ENCODE peak calls at places on chromosomes 5 and 9, in six cellular contexts. U is activated effector memory CD4-positive, alpha-beta T cell treated with anti-CD3 and anti-CD28 coated beads, Interleukin-2, amount 50 U/mL, for 16 hours; O is head of caudate nucleus; J is endothelial cell; W is anterior cingulate cortex; X is GM12865. B is an unnamed sample.

GRCh38 chr9:99039388-99040182 is 65.3 kb upstream of the TGFBR1 start:
- DNase-seq in X (no peak), J (no peak), W (no peak), O (no peak), U (no peak), B (no peak)

GRCh38 chr5:173056783-173057061 is 570 bp downstream of the CREBRF start:
- DNase-seq in X (no peak), J (peak), U (no peak), O (no peak), W (no peak), B (no peak)

GRCh38 chr9:129487658-129488483 is 133.0 kb downstream of the C9orf50 start:
- DNase-seq in X (no peak), J (no peak), O (peak), W (peak), U (no peak), B (peak)

GRCh38 chr9:71767421-71768321 is 642 bp downstream of the CEMIP2 start:
- DNase-seq in U (peak), J (peak), O (peak), X (no peak), W (no peak), B (no peak)

GRCh38 chr9:135410831-135411473 is 68.6 kb upstream of the PPP1R26 start:
- DNase-seq in W (no peak), O (no peak), X (no peak), U (no peak), J (no peak), B (no peak)

GRCh38 chr9:119092125-119092524 is 277.1 kb downstream of the BRINP1 start:
- DNase-seq in U (no peak), O (no peak), X (no peak), J (no peak), W (no peak), B (no peak)

GRCh38 chr9:129256959-129257713 is 79.1 kb upstream of the IER5L start:
- DNase-seq in J (no peak), W (no peak), X (no peak), U (peak), O (no peak), B (no peak)

GRCh38 chr9:35659340-35659739 is 1.2 kb downstream of the CCDC107 start:
- DNase-seq in U (no peak), W (no peak), O (no peak), X (peak), J (no peak), B (no peak)

GRCh38 chr5:91219141-91219802 is 163.8 kb downstream of the ARRDC3 start:
- DNase-seq in J (no peak), W (no peak), X (no peak), U (no peak), O (no peak), B (no peak)

GRCh38 chr9:93089481-93089991 is 6.5 kb upstream of the CARD19 start:
- DNase-seq in U (peak), X (no peak), W (no peak), J (no peak), O (no peak), B (no peak)

GRCh38 chr9:4740373-4740622 is 704 bp downstream of the AK3 start:
- DNase-seq in J (no peak), W (no peak), O (no peak), X (no peak), U (no peak), B (no peak)

GRCh38 chr5:1299961-1300360 is 5.1 kb upstream of the TERT start:
- DNase-seq in U (no peak), O (no peak), X (no peak), W (no peak), J (no peak), B (no peak)

GRCh38 chr5:10615693-10616092 is 51.8 kb downstream of the ANKRD33B start:
- DNase-seq in U (no peak), W (no peak), X (no peak), J (no peak), O (no peak), B (no peak)

GRCh38 chr5:118042076-118042475 is 946.3 kb downstream of the DTWD2 start:
- DNase-seq in X (no peak), O (no peak), J (no peak), W (no peak), U (no peak), B (no peak)

GRCh38 chr9:107810493-107810931 is 320.9 kb upstream of the KLF4 start:
- DNase-seq in U (no peak), J (no peak), O (no peak), X (no peak), W (no peak), B (no peak)

GRCh38 chr5:135116146-135116545 is 82.1 kb upstream of the PITX1 start:
- DNase-seq in O (peak), J (no peak), U (no peak), X (no peak), W (no peak), B (no peak)

GRCh38 chr5:159073030-159073429 is 26.7 kb downstream of the EBF1 start:
- DNase-seq in J (no peak), W (no peak), X (no peak), U (no peak), O (no peak), B (no peak)

GRCh38 chr5:145939532-145940065 is 3.2 kb downstream of the SH3RF2 start:
- DNase-seq in O (no peak), U (no peak), J (no peak), W (no peak), X (no peak), B (no peak)

GRCh38 chr5:139808481-139809330 is 13.1 kb downstream of the PSD2 start:
- DNase-seq in O (no peak), X (peak), W (no peak), U (no peak), J (peak), B (peak)

GRCh38 chr9:92718086-92719001 is 46.3 kb downstream of the BICD2 start:
- DNase-seq in J (no peak), U (no peak), O (no peak), W (no peak), X (no peak), B (no peak)

GRCh38 chr9:73006986-73007385 is 54.1 kb upstream of the ALDH1A1 start:
- DNase-seq in X (no peak), J (no peak), W (no peak), U (no peak), O (no peak), B (no peak)

GRCh38 chr5:61177716-61178115 is 15.4 kb upstream of the SMIM15 start:
- DNase-seq in W (no peak), X (peak), O (no peak), J (no peak), U (no peak), B (peak)

GRCh38 chr9:110058304-110058953 is 149.5 kb downstream of the C9orf152 start:
- DNase-seq in U (peak), J (peak), W (no peak), O (no peak), X (peak), B (peak)

GRCh38 chr5:53560028-53560427 is 411 bp upstream of the NDUFS4 start:
- DNase-seq in W (no peak), X (no peak), U (no peak), O (no peak), J (no peak), B (no peak)

B was measured in RPMI8226.